ENCODE peak calls at places on chromosomes 12 and 14, in six cellular contexts. One of them, this sample, is unnamed.

GRCh38 chr14:100775351-100775830 is 48.7 kb downstream of the DLK1 start:
- DNase-seq in activated naive CD8-positive, alpha-beta T cell treated with anti-CD3 and anti-CD28 coated beads for 36 hours: no peak
- DNase-seq in lower leg skin: peak
- DNase-seq in stimulated activated CD8-positive, alpha-beta memory T cell treated with anti-CD3 and anti-CD28 coated beads, Interleukin-2, amount 100 ng/mL, for 1 hour: no peak
- DNase-seq in AG04449: no peak
- DNase-seq in iris pigment epithelial cell: no peak
- DNase-seq in this sample: no peak

GRCh38 chr14:102043251-102044025 is 43.4 kb downstream of the HSP90AA1 start:
- DNase-seq in AG04449: no peak
- DNase-seq in stimulated activated CD8-positive, alpha-beta memory T cell treated with anti-CD3 and anti-CD28 coated beads, Interleukin-2, amount 100 ng/mL, for 1 hour: no peak
- DNase-seq in iris pigment epithelial cell: no peak
- DNase-seq in activated naive CD8-positive, alpha-beta T cell treated with anti-CD3 and anti-CD28 coated beads for 36 hours: no peak
- DNase-seq in lower leg skin: no peak
- DNase-seq in this sample: no peak

GRCh38 chr14:67718265-67718664 is 16.6 kb downstream of the RDH12 start:
- DNase-seq in activated naive CD8-positive, alpha-beta T cell treated with anti-CD3 and anti-CD28 coated beads for 36 hours: no peak
- DNase-seq in AG04449: no peak
- DNase-seq in lower leg skin: no peak
- DNase-seq in iris pigment epithelial cell: no peak
- DNase-seq in stimulated activated CD8-positive, alpha-beta memory T cell treated with anti-CD3 and anti-CD28 coated beads, Interleukin-2, amount 100 ng/mL, for 1 hour: no peak
- DNase-seq in this sample: no peak

GRCh38 chr12:20567413-20567812 is 127.7 kb upstream of the SLCO1C1 start:
- DNase-seq in lower leg skin: no peak
- DNase-seq in stimulated activated CD8-positive, alpha-beta memory T cell treated with anti-CD3 and anti-CD28 coated beads, Interleukin-2, amount 100 ng/mL, for 1 hour: no peak
- DNase-seq in iris pigment epithelial cell: peak
- DNase-seq in activated naive CD8-positive, alpha-beta T cell treated with anti-CD3 and anti-CD28 coated beads for 36 hours: no peak
- DNase-seq in AG04449: no peak
- DNase-seq in this sample: no peak

GRCh38 chr14:37048666-37049071 is 123.7 kb downstream of the SLC25A21 start:
- DNase-seq in lower leg skin: no peak
- DNase-seq in AG04449: no peak
- DNase-seq in stimulated activated CD8-positive, alpha-beta memory T cell treated with anti-CD3 and anti-CD28 coated beads, Interleukin-2, amount 100 ng/mL, for 1 hour: no peak
- DNase-seq in iris pigment epithelial cell: peak
- DNase-seq in activated naive CD8-positive, alpha-beta T cell treated with anti-CD3 and anti-CD28 coated beads for 36 hours: no peak
- DNase-seq in this sample: no peak

GRCh38 chr14:22096511-22096890 is 422.9 kb upstream of the OR4E1 start:
- DNase-seq in iris pigment epithelial cell: no peak
- DNase-seq in lower leg skin: no peak
- DNase-seq in stimulated activated CD8-positive, alpha-beta memory T cell treated with anti-CD3 and anti-CD28 coated beads, Interleukin-2, amount 100 ng/mL, for 1 hour: no peak
- DNase-seq in AG04449: no peak
- DNase-seq in activated naive CD8-positive, alpha-beta T cell treated with anti-CD3 and anti-CD28 coated beads for 36 hours: no peak
- DNase-seq in this sample: no peak

GRCh38 chr14:68625366-68626090 is 167.3 kb downstream of the ZFP36L1 start:
- DNase-seq in iris pigment epithelial cell: no peak
- DNase-seq in lower leg skin: peak
- DNase-seq in stimulated activated CD8-positive, alpha-beta memory T cell treated with anti-CD3 and anti-CD28 coated beads, Interleukin-2, amount 100 ng/mL, for 1 hour: no peak
- DNase-seq in activated naive CD8-positive, alpha-beta T cell treated with anti-CD3 and anti-CD28 coated beads for 36 hours: no peak
- DNase-seq in AG04449: no peak
- DNase-seq in this sample: no peak

GRCh38 chr12:95763809-95764253 is 26.7 kb downstream of the NTN4 start:
- DNase-seq in stimulated activated CD8-positive, alpha-beta memory T cell treated with anti-CD3 and anti-CD28 coated beads, Interleukin-2, amount 100 ng/mL, for 1 hour: no peak
- DNase-seq in AG04449: peak
- DNase-seq in iris pigment epithelial cell: peak
- DNase-seq in activated naive CD8-positive, alpha-beta T cell treated with anti-CD3 and anti-CD28 coated beads for 36 hours: no peak
- DNase-seq in lower leg skin: no peak
- DNase-seq in this sample: no peak

GRCh38 chr12:7001921-7002591 is 16.2 kb downstream of the LPCAT3 start:
- DNase-seq in stimulated activated CD8-positive, alpha-beta memory T cell treated with anti-CD3 and anti-CD28 coated beads, Interleukin-2, amount 100 ng/mL, for 1 hour: no peak
- DNase-seq in iris pigment epithelial cell: no peak
- DNase-seq in AG04449: no peak
- DNase-seq in activated naive CD8-positive, alpha-beta T cell treated with anti-CD3 and anti-CD28 coated beads for 36 hours: no peak
- DNase-seq in lower leg skin: no peak
- DNase-seq in this sample: no peak

GRCh38 chr14:30988509-30988908 is 36.9 kb upstream of the AP4S1 start:
- DNase-seq in iris pigment epithelial cell: peak
- DNase-seq in lower leg skin: no peak
- DNase-seq in stimulated activated CD8-positive, alpha-beta memory T cell treated with anti-CD3 and anti-CD28 coated beads, Interleukin-2, amount 100 ng/mL, for 1 hour: no peak
- DNase-seq in AG04449: peak
- DNase-seq in activated naive CD8-positive, alpha-beta T cell treated with anti-CD3 and anti-CD28 coated beads for 36 hours: no peak
- DNase-seq in this sample: no peak

GRCh38 chr12:10256064-10256463 is 43.4 kb downstream of the GABARAPL1 start:
- DNase-seq in AG04449: no peak
- DNase-seq in stimulated activated CD8-positive, alpha-beta memory T cell treated with anti-CD3 and anti-CD28 coated beads, Interleukin-2, amount 100 ng/mL, for 1 hour: no peak
- DNase-seq in activated naive CD8-positive, alpha-beta T cell treated with anti-CD3 and anti-CD28 coated beads for 36 hours: no peak
- DNase-seq in lower leg skin: no peak
- DNase-seq in iris pigment epithelial cell: no peak
- DNase-seq in this sample: no peak

GRCh38 chr14:73393375-73393774 is 65.0 kb downstream of the NUMB start:
- DNase-seq in AG04449: no peak
- DNase-seq in stimulated activated CD8-positive, alpha-beta memory T cell treated with anti-CD3 and anti-CD28 coated beads, Interleukin-2, amount 100 ng/mL, for 1 hour: no peak
- DNase-seq in activated naive CD8-positive, alpha-beta T cell treated with anti-CD3 and anti-CD28 coated beads for 36 hours: no peak
- DNase-seq in lower leg skin: no peak
- DNase-seq in iris pigment epithelial cell: no peak
- DNase-seq in this sample: no peak

GRCh38 chr12:90261283-90261682 is 552.6 kb upstream of the ATP2B1 start:
- DNase-seq in activated naive CD8-positive, alpha-beta T cell treated with anti-CD3 and anti-CD28 coated beads for 36 hours: no peak
- DNase-seq in stimulated activated CD8-positive, alpha-beta memory T cell treated with anti-CD3 and anti-CD28 coated beads, Interleukin-2, amount 100 ng/mL, for 1 hour: no peak
- DNase-seq in lower leg skin: no peak
- DNase-seq in iris pigment epithelial cell: no peak
- DNase-seq in AG04449: no peak
- DNase-seq in this sample: no peak